ENCODE peak calls at places on chromosomes 12 and 14, in six cellular contexts. One of them, this sample, is unnamed.

GRCh38 chr12:1873531-1874149 is 44.8 kb downstream of the CACNA2D4 start:
- DNase-seq in K562: no peak
- DNase-seq in HCT116: no peak
- DNase-seq in HepG2: no peak
- DNase-seq in GM12878: no peak
- DNase-seq in H1: no peak
- DNase-seq in this sample: no peak

GRCh38 chr12:42935756-42936155 is 346.2 kb upstream of the PRICKLE1 start:
- DNase-seq in GM12878: no peak
- DNase-seq in H1: no peak
- DNase-seq in HepG2: no peak
- DNase-seq in HCT116: no peak
- DNase-seq in K562: no peak
- DNase-seq in this sample: no peak

GRCh38 chr12:76424941-76425340 is 76.7 kb upstream of the BBS10 start:
- DNase-seq in GM12878: no peak
- DNase-seq in H1: no peak
- DNase-seq in K562: no peak
- DNase-seq in HCT116: no peak
- DNase-seq in HepG2: no peak
- DNase-seq in this sample: no peak

GRCh38 chr14:56172571-56172971 is 54.4 kb downstream of the PELI2 start:
- DNase-seq in GM12878: no peak
- DNase-seq in H1: no peak
- DNase-seq in HCT116: no peak
- DNase-seq in HepG2: no peak
- DNase-seq in K562: no peak
- DNase-seq in this sample: no peak

GRCh38 chr12:63362801-63363200 is 211.8 kb upstream of the AVPR1A start:
- DNase-seq in GM12878: no peak
- DNase-seq in HCT116: no peak
- DNase-seq in HepG2: no peak
- DNase-seq in H1: no peak
- DNase-seq in K562: no peak
- DNase-seq in this sample: no peak

GRCh38 chr12:60977966-60978365 is 1282.2 kb upstream of the USP15 start:
- DNase-seq in HepG2: no peak
- DNase-seq in GM12878: no peak
- DNase-seq in H1: peak; percentile 1
- DNase-seq in K562: no peak
- DNase-seq in HCT116: no peak
- DNase-seq in this sample: peak; percentile 13

GRCh38 chr14:57760891-57761290 is 105.0 kb downstream of the SLC35F4 start:
- DNase-seq in H1: no peak
- DNase-seq in GM12878: no peak
- DNase-seq in HepG2: no peak
- DNase-seq in HCT116: no peak
- DNase-seq in K562: no peak
- DNase-seq in this sample: no peak

GRCh38 chr14:76131071-76131985 is 20.4 kb upstream of the GPATCH2L start:
- DNase-seq in H1: no peak
- DNase-seq in HCT116: no peak
- DNase-seq in HepG2: no peak
- DNase-seq in K562: no peak
- DNase-seq in GM12878: no peak
- DNase-seq in this sample: no peak

GRCh38 chr14:49583629-49584028 is 2.6 kb downstream of the RPS29 start:
- DNase-seq in H1: no peak
- DNase-seq in HepG2: no peak
- DNase-seq in K562: no peak
- DNase-seq in HCT116: no peak
- DNase-seq in GM12878: no peak
- DNase-seq in this sample: no peak

GRCh38 chr12:25323774-25324086 is 73.0 kb upstream of the KRAS start:
- DNase-seq in HCT116: no peak
- DNase-seq in HepG2: no peak
- DNase-seq in K562: no peak
- DNase-seq in H1: no peak
- DNase-seq in GM12878: no peak
- DNase-seq in this sample: no peak

GRCh38 chr12:42508913-42509312 is 80.6 kb downstream of the PRICKLE1 start:
- DNase-seq in HepG2: no peak
- DNase-seq in GM12878: no peak
- DNase-seq in K562: no peak
- DNase-seq in H1: no peak
- DNase-seq in HCT116: no peak
- DNase-seq in this sample: no peak

GRCh38 chr12:54439521-54440255 is 20.6 kb upstream of the ITGA5 start:
- DNase-seq in HCT116: peak; percentile 38
- DNase-seq in HepG2: peak; percentile 18
- DNase-seq in H1: no peak
- DNase-seq in GM12878: no peak
- DNase-seq in K562: peak; percentile 58
- DNase-seq in this sample: no peak

GRCh38 chr14:72714094-72714493 is 179.8 kb downstream of the DPF3 start:
- DNase-seq in K562: no peak
- DNase-seq in HCT116: no peak
- DNase-seq in HepG2: no peak
- DNase-seq in H1: no peak
- DNase-seq in GM12878: peak; percentile 31
- DNase-seq in this sample: no peak

GRCh38 chr12:113462117-113462774 is 9.4 kb downstream of the LHX5 start:
- DNase-seq in H1: no peak
- DNase-seq in K562: peak; percentile 83
- DNase-seq in GM12878: no peak
- DNase-seq in HepG2: peak; percentile 44
- DNase-seq in HCT116: peak; percentile 67
- DNase-seq in this sample: peak; percentile 89

GRCh38 chr14:75411194-75411552 is 16.6 kb upstream of the JDP2 start:
- DNase-seq in H1: no peak
- DNase-seq in K562: no peak
- DNase-seq in HepG2: no peak
- DNase-seq in GM12878: no peak
- DNase-seq in HCT116: no peak
- DNase-seq in this sample: no peak

GRCh38 chr12:1918081-1918874 is at the start of gene CACNA2D4:
- DNase-seq in HepG2: no peak
- DNase-seq in H1: no peak
- DNase-seq in K562: no peak
- DNase-seq in GM12878: no peak
- DNase-seq in HCT116: no peak
- DNase-seq in this sample: no peak

GRCh38 chr12:63844391-63845341 is at the start of gene SRGAP1:
- DNase-seq in K562: peak; percentile 26
- DNase-seq in HCT116: no peak
- DNase-seq in GM12878: no peak
- DNase-seq in HepG2: peak; percentile 44
- DNase-seq in H1: no peak
- DNase-seq in this sample: no peak

GRCh38 chr12:49055978-49056754 is 4.4 kb downstream of the KMT2D start:
- DNase-seq in H1: no peak
- DNase-seq in K562: peak; percentile 65
- DNase-seq in HepG2: peak; percentile 62
- DNase-seq in HCT116: peak; percentile 35
- DNase-seq in GM12878: peak; percentile 65
- DNase-seq in this sample: peak; percentile 41

GRCh38 chr12:15830538-15830937 is 41.4 kb upstream of the EPS8 start:
- DNase-seq in H1: no peak
- DNase-seq in HCT116: no peak
- DNase-seq in K562: no peak
- DNase-seq in HepG2: no peak
- DNase-seq in GM12878: no peak
- DNase-seq in this sample: no peak

GRCh38 chr12:122870163-122870842 is 25.6 kb downstream of the VPS37B start:
- DNase-seq in GM12878: no peak
- DNase-seq in H1: no peak
- DNase-seq in K562: no peak
- DNase-seq in HepG2: no peak
- DNase-seq in HCT116: no peak
- DNase-seq in this sample: no peak

GRCh38 chr12:2051700-2052625 is 824 bp upstream of the CACNA1C start:
- DNase-seq in H1: no peak
- DNase-seq in GM12878: no peak
- DNase-seq in HCT116: no peak
- DNase-seq in K562: no peak
- DNase-seq in HepG2: no peak
- DNase-seq in this sample: no peak

GRCh38 chr14:22505751-22506710 is 83.0 kb downstream of the DAD1 start:
- DNase-seq in GM12878: no peak
- DNase-seq in K562: no peak
- DNase-seq in HepG2: no peak
- DNase-seq in HCT116: no peak
- DNase-seq in H1: no peak
- DNase-seq in this sample: no peak

GRCh38 chr12:34334953-34335743 is 312.9 kb downstream of the ALG10 start:
- DNase-seq in HCT116: no peak
- DNase-seq in GM12878: no peak
- DNase-seq in K562: peak; percentile 30
- DNase-seq in HepG2: no peak
- DNase-seq in H1: no peak
- DNase-seq in this sample: no peak

GRCh38 chr14:63478024-63478423 is 65.2 kb downstream of the PPP2R5E start:
- DNase-seq in GM12878: peak; percentile 79
- DNase-seq in HepG2: no peak
- DNase-seq in K562: no peak
- DNase-seq in HCT116: no peak
- DNase-seq in H1: no peak
- DNase-seq in this sample: no peak

GRCh38 chr12:42585846-42586226 is 3.7 kb downstream of the PRICKLE1 start:
- DNase-seq in H1: no peak
- DNase-seq in HepG2: no peak
- DNase-seq in GM12878: no peak
- DNase-seq in K562: no peak
- DNase-seq in HCT116: no peak
- DNase-seq in this sample: no peak

GRCh38 chr14:29462271-29462670 is 465.4 kb downstream of the PRKD1 start:
- DNase-seq in H1: no peak
- DNase-seq in GM12878: no peak
- DNase-seq in HCT116: no peak
- DNase-seq in HepG2: no peak
- DNase-seq in K562: no peak
- DNase-seq in this sample: no peak

GRCh38 chr12:27572486-27573255 is 48.7 kb downstream of the PPFIBP1 start:
- DNase-seq in HepG2: no peak
- DNase-seq in H1: no peak
- DNase-seq in K562: no peak
- DNase-seq in HCT116: no peak
- DNase-seq in GM12878: no peak
- DNase-seq in this sample: no peak

GRCh38 chr14:103819503-103820307 is 27.7 kb downstream of the PPP1R13B start:
- DNase-seq in HepG2: peak; percentile 63
- DNase-seq in GM12878: no peak
- DNase-seq in K562: no peak
- DNase-seq in H1: peak; percentile 27
- DNase-seq in HCT116: no peak
- DNase-seq in this sample: peak; percentile 62
- TF ChIP-seq MAX in HepG2: no peak
- TF ChIP-seq MAX in GM12878: no peak
- TF ChIP-seq MAX in K562: no peak
- TF ChIP-seq MAX in H1: no peak
- TF ChIP-seq MAX in HCT116: no peak
- TF ChIP-seq MAX in this sample: no peak

GRCh38 chr12:573226-573625 is 90.0 kb downstream of the NINJ2 start:
- DNase-seq in HepG2: no peak
- DNase-seq in HCT116: no peak
- DNase-seq in K562: no peak
- DNase-seq in H1: no peak
- DNase-seq in GM12878: no peak
- DNase-seq in this sample: no peak

GRCh38 chr12:576613-577110 is 86.6 kb downstream of the NINJ2 start:
- DNase-seq in H1: no peak
- DNase-seq in HCT116: no peak
- DNase-seq in K562: no peak
- DNase-seq in HepG2: no peak
- DNase-seq in GM12878: no peak
- DNase-seq in this sample: no peak

GRCh38 chr12:575948-576612 is 87.2 kb downstream of the NINJ2 start:
- DNase-seq in GM12878: peak; percentile 40
- DNase-seq in H1: no peak
- DNase-seq in HCT116: peak; percentile 41
- DNase-seq in K562: peak; percentile 84
- DNase-seq in HepG2: peak; percentile 79
- DNase-seq in this sample: peak; percentile 83

GRCh38 chr12:574475-575128 is 88.6 kb downstream of the NINJ2 start:
- DNase-seq in H1: no peak
- DNase-seq in HCT116: peak; percentile 3
- DNase-seq in GM12878: no peak
- DNase-seq in HepG2: peak; percentile 68
- DNase-seq in K562: no peak
- DNase-seq in this sample: no peak

GRCh38 chr12:575129-575502 is 88.1 kb downstream of the NINJ2 start:
- DNase-seq in GM12878: no peak
- DNase-seq in H1: no peak
- DNase-seq in HepG2: no peak
- DNase-seq in HCT116: no peak
- DNase-seq in K562: no peak
- DNase-seq in this sample: no peak
- TF ChIP-seq SP1 in GM12878: no peak
- TF ChIP-seq SP1 in H1: no peak
- TF ChIP-seq SP1 in HepG2: no peak
- TF ChIP-seq SP1 in HCT116: no peak
- TF ChIP-seq SP1 in K562: no peak
- TF ChIP-seq SP1 in this sample: no peak

DNA sequence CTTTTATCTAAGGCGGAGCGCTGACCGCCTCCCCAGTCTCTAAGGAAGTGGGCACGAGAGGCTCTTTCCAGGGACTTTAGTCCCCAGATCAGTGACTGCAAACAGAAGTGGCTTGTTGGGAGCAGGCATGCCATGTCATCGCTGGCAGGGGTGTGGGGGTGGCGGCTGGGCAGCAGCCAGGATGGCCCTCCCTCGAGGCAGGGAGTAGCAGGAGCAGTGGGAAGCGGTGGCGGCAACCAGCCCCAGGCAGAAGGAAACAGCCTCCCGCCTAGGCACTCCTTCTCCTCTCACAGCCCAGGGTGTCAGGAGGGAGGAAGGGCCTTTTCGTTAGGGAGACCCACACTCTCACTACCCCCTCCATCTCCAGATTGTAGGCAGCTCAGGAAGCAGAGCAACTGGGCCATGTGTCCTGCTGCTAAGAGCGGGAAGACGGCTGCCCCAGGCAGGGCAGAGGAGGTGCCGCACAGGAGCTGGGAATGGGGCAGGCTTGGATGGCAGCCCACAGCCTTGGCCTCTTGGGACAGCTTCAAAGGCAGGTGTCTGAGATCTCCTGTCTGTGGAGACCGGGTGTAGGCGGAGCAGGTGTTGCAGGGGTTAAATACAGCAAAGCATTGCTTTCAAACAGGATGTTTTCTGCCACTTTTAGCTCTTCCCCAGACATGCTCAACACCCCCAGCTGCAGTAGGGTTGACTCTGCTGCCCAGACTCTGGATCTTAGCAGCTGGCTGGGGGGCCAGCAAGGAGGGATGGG is 21.8 kb downstream of the VDR start:
- DNase-seq in H1: no peak
- DNase-seq in GM12878: peak; percentile 77
- DNase-seq in HepG2: no peak
- DNase-seq in K562: no peak
- DNase-seq in HCT116: no peak
- DNase-seq in this sample: no peak
- TF ChIP-seq MAX in H1: peak; percentile 71
- TF ChIP-seq MAX in GM12878: no peak
- TF ChIP-seq MAX in HepG2: no peak
- TF ChIP-seq MAX in K562: no peak
- TF ChIP-seq MAX in HCT116: peak; percentile 17
- TF ChIP-seq MAX in this sample: no peak

GRCh38 chr14:69819607-69820006 is 22.6 kb upstream of the SLC10A1 start:
- DNase-seq in HCT116: no peak
- DNase-seq in K562: no peak
- DNase-seq in HepG2: no peak
- DNase-seq in GM12878: no peak
- DNase-seq in H1: no peak
- DNase-seq in this sample: no peak
- TF ChIP-seq SP1 in HCT116: no peak
- TF ChIP-seq SP1 in K562: no peak
- TF ChIP-seq SP1 in HepG2: no peak
- TF ChIP-seq SP1 in GM12878: no peak
- TF ChIP-seq SP1 in H1: no peak
- TF ChIP-seq SP1 in this sample: no peak

This sample was measured in WTC11.